ENCODE peak calls at places on chromosomes 1 and 21, in eight cellular contexts. R is T-helper 2 cell; Z is amniotic epithelial cell; U is HCT116; N is M059J; C is stimulated activated CD4-positive, alpha-beta T cell treated with anti-CD3 and anti-CD28 coated beads, Interleukin-4, amount 100 ng/mL, for 4 hours; P is Panc1; Q is breast epithelium. S is an unnamed sample.

GRCh38 chr1:15090373-15090772 is 63.2 kb upstream of the TMEM51 start:
- DNase-seq in R (no peak), Z (no peak), U (peak), N (peak), C (no peak), P (no peak), Q (peak), S (no peak)

GRCh38 chr1:39926343-39926769 is 24.6 kb upstream of the MYCL start:
- DNase-seq in R (no peak), Z (peak), U (no peak), N (peak), C (no peak), P (no peak), Q (no peak), S (no peak)

GRCh38 chr1:2231667-2232254 is 3.6 kb downstream of the SKI start:
- DNase-seq in R (peak), Z (peak), U (no peak), N (no peak), C (peak), P (no peak), Q (no peak), S (peak)

GRCh38 chr1:210232524-210233215 is at the start of gene SERTAD4:
- DNase-seq in R (no peak), Z (peak), U (peak), N (peak), C (no peak), P (no peak), Q (peak), S (no peak)

GRCh38 chr1:113226118-113226517 is 153.1 kb downstream of the LRIG2 start:
- DNase-seq in R (no peak), Z (no peak), U (no peak), N (peak), C (no peak), P (no peak), Q (no peak), S (no peak)

GRCh38 chr1:62384276-62385005 is 52.4 kb upstream of the USP1 start:
- DNase-seq in R (no peak), Z (peak), U (no peak), N (peak), C (no peak), P (no peak), Q (no peak), S (no peak)

GRCh38 chr21:45932922-45933502 is 48.6 kb upstream of the COL6A1 start:
- DNase-seq in R (no peak), Z (no peak), U (no peak), N (no peak), C (no peak), P (no peak), Q (no peak), S (no peak)

GRCh38 chr1:243792891-243793290 is 57.2 kb downstream of the AKT3 start:
- DNase-seq in R (no peak), Z (no peak), U (no peak), N (no peak), C (no peak), P (no peak), Q (no peak), S (no peak)

GRCh38 chr1:67831850-67832513 is 1.3 kb downstream of the GNG12 start:
- DNase-seq in R (no peak), Z (peak), U (peak), N (peak), C (no peak), P (no peak), Q (peak), S (peak)

GRCh38 chr1:14108356-14109275 is 408.6 kb downstream of the PRDM2 start:
- DNase-seq in R (no peak), Z (no peak), U (no peak), N (peak), C (no peak), P (no peak), Q (no peak), S (no peak)

GRCh38 chr1:171127481-171127880 is 36.8 kb downstream of the FMO3 start:
- DNase-seq in R (no peak), Z (peak), U (no peak), N (peak), C (no peak), P (no peak), Q (no peak), S (no peak)

GRCh38 chr1:44405804-44406743 is 1.0 kb downstream of the RNF220 start:
- DNase-seq in R (no peak), Z (no peak), U (no peak), N (peak), C (peak), P (no peak), Q (no peak), S (no peak)

GRCh38 chr1:109133815-109134214 is 19.9 kb downstream of the ELAPOR1 start:
- DNase-seq in R (no peak), Z (no peak), U (no peak), N (no peak), C (no peak), P (no peak), Q (no peak), S (no peak)

GRCh38 chr1:247465796-247466195 is 7.9 kb upstream of the OR2B11 start:
- DNase-seq in R (no peak), Z (peak), U (no peak), N (no peak), C (no peak), P (no peak), Q (no peak), S (no peak)

GRCh38 chr1:54268714-54269297 is 68.8 kb downstream of the MRPL37 start:
- DNase-seq in R (no peak), Z (no peak), U (no peak), N (no peak), C (no peak), P (no peak), Q (no peak), S (no peak)

GRCh38 chr21:25396135-25396711 is 211.1 kb downstream of the MRPL39 start:
- DNase-seq in R (no peak), Z (no peak), U (no peak), N (no peak), C (peak), P (no peak), Q (no peak), S (no peak)

GRCh38 chr1:165161130-165161529 is 195.4 kb downstream of the LMX1A start:
- DNase-seq in R (no peak), Z (no peak), U (no peak), N (no peak), C (no peak), P (no peak), Q (no peak), S (no peak)

GRCh38 chr1:46004491-46004890 is 127.9 kb downstream of the PIK3R3 start:
- DNase-seq in R (no peak), Z (no peak), U (no peak), N (no peak), C (no peak), P (no peak), Q (no peak), S (no peak)

S was measured in ascending aorta.